ENCODE peak calls at places on chromosomes 11 and 22, in six cellular contexts. Q is transverse colon, S is aorta, P is PC-9, M is WERI-Rb-1, I is substantia nigra. N is an unnamed sample.

GRCh38 chr11:86938203-86938899 is 16.8 kb downstream of the FZD4 start:
- DNase-seq in P (no peak), I (no peak), M (no peak), S (no peak), Q (no peak), N (no peak)

GRCh38 chr11:47533690-47534135 is 19.2 kb downstream of the CELF1 start:
- DNase-seq in I (no peak), S (no peak), M (no peak), Q (no peak), P (no peak), N (no peak)

GRCh38 chr11:71558996-71559395 is 6.4 kb upstream of the KRTAP5-10 start:
- DNase-seq in Q (no peak), P (no peak), M (no peak), S (no peak), I (no peak), N (no peak)

GRCh38 chr11:22466351-22466750 is 128.2 kb downstream of the SLC17A6 start:
- DNase-seq in I (no peak), M (no peak), P (no peak), S (no peak), Q (no peak), N (no peak)

GRCh38 chr22:27452916-27453315 is 348.6 kb downstream of the MN1 start:
- DNase-seq in I (no peak), S (no peak), P (peak), Q (no peak), M (no peak), N (no peak)

GRCh38 chr11:86637976-86638375 is 34.4 kb downstream of the ME3 start:
- DNase-seq in P (peak), S (no peak), Q (no peak), M (no peak), I (no peak), N (no peak)

GRCh38 chr11:68181719-68182451 is 31.2 kb downstream of the KMT5B start:
- DNase-seq in P (no peak), M (no peak), Q (no peak), S (no peak), I (no peak), N (no peak)

GRCh38 chr11:13242564-13242963 is 35.0 kb upstream of the BMAL1 start:
- DNase-seq in I (no peak), M (no peak), P (no peak), Q (no peak), S (no peak), N (no peak)

GRCh38 chr22:37145415-37146385 is 4.0 kb downstream of the IL2RB start:
- DNase-seq in Q (peak), I (no peak), M (no peak), S (no peak), P (no peak), N (no peak)

GRCh38 chr22:18962308-18962635 is 26.2 kb upstream of the PRODH start:
- DNase-seq in M (no peak), I (no peak), P (no peak), S (no peak), Q (no peak), N (no peak)

GRCh38 chr11:1198766-1199688 is 23.8 kb upstream of the MUC5B start:
- DNase-seq in M (no peak), I (no peak), S (peak), Q (peak), P (no peak), N (no peak)

GRCh38 chr11:112320668-112321067 is 60.0 kb upstream of the PLET1 start:
- DNase-seq in Q (peak), M (no peak), P (peak), I (no peak), S (peak), N (peak)

GRCh38 chr22:39343259-39344045 is 6.3 kb upstream of the SYNGR1 start:
- DNase-seq in M (peak), P (peak), S (peak), Q (peak), I (no peak), N (peak)

GRCh38 chr11:122598971-122599370 is 56.6 kb upstream of the UBASH3B start:
- DNase-seq in P (no peak), M (no peak), I (no peak), Q (no peak), S (no peak), N (no peak)

GRCh38 chr22:37485006-37485713 is 1.0 kb downstream of the MFNG start:
- DNase-seq in P (no peak), M (peak), I (no peak), Q (no peak), S (no peak), N (no peak)

GRCh38 chr22:36201630-36202312 is at the start of gene APOL4:
- DNase-seq in M (no peak), Q (peak), P (no peak), S (peak), I (no peak), N (peak)

GRCh38 chr22:37206118-37206840 is 6.0 kb downstream of the SSTR3 start:
- DNase-seq in M (peak), P (no peak), Q (no peak), I (no peak), S (peak), N (no peak)

GRCh38 chr11:63599211-63600122 is 14.8 kb downstream of the PLAAT3 start:
- DNase-seq in P (no peak), Q (no peak), I (no peak), M (no peak), S (no peak), N (no peak)

GRCh38 chr11:111457731-111458368 is 54.3 kb downstream of the BTG4 start:
- DNase-seq in M (no peak), Q (no peak), I (no peak), P (no peak), S (no peak), N (no peak)

GRCh38 chr11:2314525-2315394 is 12.9 kb downstream of the TSPAN32 start:
- DNase-seq in P (no peak), Q (peak), I (peak), S (peak), M (no peak), N (peak)

GRCh38 chr11:77066229-77067023 is at the start of gene CAPN5:
- DNase-seq in M (peak), Q (peak), P (peak), S (peak), I (peak), N (peak)

GRCh38 chr11:34558673-34559072 is 45.1 kb upstream of the ELF5 start:
- DNase-seq in I (no peak), M (peak), S (no peak), Q (no peak), P (no peak), N (no peak)

GRCh38 chr11:117882539-117882938 is 6.1 kb upstream of the FXYD6 start:
- DNase-seq in M (peak), I (no peak), S (no peak), Q (no peak), P (no peak), N (peak)

GRCh38 chr11:78350101-78350645 is 67.4 kb downstream of the GAB2 start:
- DNase-seq in P (no peak), M (peak), S (no peak), I (no peak), Q (peak), N (peak)

GRCh38 chr11:47413908-47414684 is 5.7 kb downstream of the SLC39A13 start:
- DNase-seq in P (no peak), Q (no peak), I (no peak), M (no peak), S (no peak), N (no peak)

GRCh38 chr22:37100589-37101127 is 8.9 kb downstream of the TMPRSS6 start:
- DNase-seq in M (no peak), S (no peak), P (no peak), Q (peak), I (no peak), N (peak)

GRCh38 chr11:76265771-76266241 is 59.5 kb upstream of the WNT11 start:
- DNase-seq in I (no peak), P (no peak), S (no peak), M (no peak), Q (no peak), N (no peak)

GRCh38 chr11:111749646-111750045 is 16.5 kb downstream of the PPP2R1B start:
- DNase-seq in S (no peak), M (no peak), Q (no peak), I (no peak), P (no peak), N (no peak)

GRCh38 chr11:520428-521178 is 13.6 kb upstream of the RNH1 start:
- DNase-seq in M (no peak), P (no peak), Q (no peak), S (no peak), I (no peak), N (no peak)

GRCh38 chr22:43152355-43153071 is 1.2 kb downstream of the TSPO start:
- DNase-seq in I (no peak), S (peak), Q (peak), P (peak), M (no peak), N (peak)

GRCh38 chr11:103729653-103730052 is 306.8 kb upstream of the DDI1 start:
- DNase-seq in S (no peak), Q (no peak), I (no peak), M (peak), P (no peak), N (no peak)

GRCh38 chr11:83801799-83802198 is 515.6 kb upstream of the CCDC90B start:
- DNase-seq in P (no peak), Q (no peak), S (no peak), I (no peak), M (no peak), N (no peak)

GRCh38 chr11:26620282-26621045 is 48.4 kb upstream of the MUC15 start:
- DNase-seq in I (no peak), P (peak), M (no peak), S (no peak), Q (no peak), N (no peak)

GRCh38 chr11:58513747-58514367 is 6.0 kb upstream of the OR5B21 start:
- DNase-seq in I (no peak), M (peak), S (no peak), P (peak), Q (peak), N (peak)

GRCh38 chr11:91220476-91221202 is 997.8 kb upstream of the CHORDC1 start:
- DNase-seq in P (no peak), Q (no peak), S (no peak), I (no peak), M (no peak), N (peak)

GRCh38 chr11:3831378-3832239 is 9.2 kb downstream of the RHOG start:
- DNase-seq in M (no peak), S (no peak), P (no peak), Q (no peak), I (no peak), N (no peak)

GRCh38 chr11:59616396-59616982 is 915 bp upstream of the OSBP start:
- DNase-seq in S (peak), P (no peak), M (no peak), Q (no peak), I (no peak), N (no peak)

GRCh38 chr22:39825661-39826102 is 67.9 kb downstream of the ENTHD1 start:
- DNase-seq in M (no peak), S (no peak), Q (no peak), P (no peak), I (no peak), N (no peak)

GRCh38 chr11:110086892-110087309 is 6.3 kb upstream of the ZC3H12C start:
- DNase-seq in S (no peak), I (no peak), P (peak), Q (peak), M (no peak), N (no peak)
- H3K27ac ChIP-seq in S (no peak), I (no peak), P (no peak), Q (no peak), M (no peak), N (no peak)

DNA sequence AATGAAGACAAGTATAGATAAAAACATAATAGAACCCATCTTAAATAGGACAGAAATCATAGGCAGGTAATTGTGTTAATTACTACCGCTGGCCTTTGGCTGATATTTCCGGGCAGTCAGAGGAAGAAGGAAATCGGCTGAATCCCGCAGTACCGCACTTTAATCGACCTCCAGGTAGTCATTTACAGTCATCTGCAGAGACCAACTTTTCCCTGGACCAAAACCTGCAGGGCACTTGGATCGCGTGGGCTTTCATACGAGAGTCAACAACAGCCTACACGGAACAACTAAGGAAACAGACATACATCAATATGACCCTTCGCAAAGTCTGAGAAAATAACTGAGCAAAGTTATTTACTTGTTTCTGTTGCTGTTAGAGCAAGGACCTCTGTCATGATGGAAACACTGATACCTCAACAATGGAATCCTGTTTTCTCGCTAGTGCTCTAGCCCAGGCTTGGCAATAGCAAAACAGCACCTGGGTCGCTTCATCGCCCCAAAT is 675 bp downstream of the KBTBD3 start:
- DNase-seq in S (no peak), I (no peak), Q (peak), M (peak), P (no peak), N (peak)
- H3K27ac ChIP-seq in S (peak), I (peak), Q (peak), M (peak), P (peak), N (peak)

GRCh38 chr11:14314127-14314526 is 44.9 kb downstream of the RRAS2 start:
- DNase-seq in Q (no peak), S (no peak), P (no peak), I (no peak), M (no peak), N (no peak)

GRCh38 chr11:14318581-14318981 is 40.4 kb downstream of the RRAS2 start:
- DNase-seq in I (no peak), M (no peak), Q (no peak), S (no peak), P (peak), N (no peak)

GRCh38 chr11:14312736-14313438 is 46.1 kb downstream of the RRAS2 start:
- DNase-seq in P (no peak), I (no peak), Q (no peak), M (no peak), S (no peak), N (no peak)

GRCh38 chr11:14317659-14318325 is 41.2 kb downstream of the RRAS2 start:
- DNase-seq in P (peak), I (no peak), Q (no peak), M (no peak), S (no peak), N (no peak)

DNA sequence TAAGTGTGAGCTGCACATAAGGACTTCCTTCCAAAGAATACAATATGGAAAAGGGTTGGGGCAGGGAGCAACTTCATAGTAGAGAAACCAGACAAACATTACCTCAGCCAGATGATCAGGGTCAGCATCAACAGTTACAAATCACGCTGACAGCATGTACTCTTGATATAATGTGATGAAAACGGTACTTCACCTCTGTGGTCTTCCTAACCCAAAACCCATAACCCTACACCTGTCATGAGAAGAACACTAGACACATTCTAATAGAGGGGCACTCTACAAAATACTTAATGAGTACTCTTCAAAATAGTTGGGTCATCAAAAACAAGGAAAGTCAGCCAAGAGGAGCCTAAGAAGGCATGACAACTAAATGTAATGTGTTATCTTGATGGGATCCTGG is 43.9 kb downstream of the RRAS2 start:
- DNase-seq in M (no peak), I (no peak), S (no peak), P (no peak), Q (no peak), N (no peak)
- H3K27ac ChIP-seq in M (no peak), I (no peak), S (no peak), P (no peak), Q (no peak), N (no peak)

DNA sequence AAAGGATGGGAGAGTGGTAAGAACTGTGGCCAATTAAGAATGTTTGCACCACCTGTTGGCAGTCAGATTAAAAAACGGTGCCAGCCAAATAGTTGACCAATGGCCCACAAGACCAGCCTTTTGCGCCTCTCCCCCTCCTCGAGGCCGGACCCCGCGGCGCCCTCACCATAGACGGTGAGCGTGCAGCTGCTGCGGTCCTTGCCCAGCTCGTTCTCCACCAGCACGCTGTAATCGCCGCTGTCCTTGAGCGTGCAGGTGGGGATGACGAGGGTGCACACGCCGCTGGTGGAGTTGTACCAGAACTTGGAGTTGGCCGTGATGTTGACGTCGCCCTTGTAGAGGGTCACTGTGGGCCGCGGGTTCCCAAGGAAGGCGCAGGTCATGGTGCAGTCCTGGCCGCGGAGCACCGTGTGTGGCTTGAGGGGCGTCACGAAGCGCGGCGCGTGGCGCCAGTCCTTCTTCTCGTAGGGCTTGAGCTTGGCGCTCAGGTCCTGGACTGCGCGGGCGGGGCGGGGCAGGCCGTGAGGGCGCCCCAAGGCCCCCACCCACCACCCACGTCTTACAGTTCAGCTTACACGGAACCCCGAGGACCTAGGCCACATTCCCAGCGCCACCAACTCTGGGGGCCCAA is 7.2 kb downstream of the TMEM86A start:
- DNase-seq in I (no peak), S (peak), P (no peak), Q (peak), M (peak), N (no peak)
- H3K27ac ChIP-seq in I (no peak), S (no peak), P (no peak), Q (peak), M (peak), N (no peak)

DNA sequence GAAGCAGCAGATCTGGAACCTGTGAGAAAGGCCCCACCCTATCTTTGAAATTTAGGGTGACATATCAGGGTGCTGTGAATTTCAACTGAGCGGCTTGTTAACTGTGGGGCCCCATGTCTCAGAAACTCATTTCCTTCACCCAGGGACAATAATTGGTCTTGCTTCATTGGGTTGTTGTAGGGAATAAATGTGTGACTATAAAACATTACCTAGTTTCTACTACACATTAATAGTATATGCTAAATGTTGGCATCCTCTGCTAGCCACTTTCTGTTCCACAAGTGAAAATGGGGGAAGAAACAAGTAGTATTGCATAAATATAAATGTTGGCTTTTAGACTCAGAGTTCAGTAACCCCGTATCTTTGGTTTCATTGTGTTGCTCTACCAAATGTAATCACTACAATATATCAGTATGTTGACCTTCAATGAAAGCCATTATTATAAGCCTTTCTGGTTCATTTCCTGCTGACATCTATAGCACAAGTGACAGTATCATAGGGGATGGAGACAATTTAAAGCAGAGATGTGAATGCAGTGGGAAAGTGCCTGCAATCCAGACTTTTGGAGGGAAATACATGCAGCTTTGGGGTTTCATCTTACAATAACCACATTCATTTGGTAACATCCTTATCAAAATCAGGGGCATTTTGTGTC is 905.5 kb upstream of the RAG2 start:
- DNase-seq in P (no peak), I (no peak), S (no peak), M (no peak), Q (no peak), N (no peak)
- H3K27ac ChIP-seq in P (peak), I (no peak), S (no peak), M (no peak), Q (no peak), N (peak)

N was measured in hepatocyte.